ENCODE peak calls at places on chromosomes 4 and X, in four cellular contexts. K, G, E and V are unnamed samples.
A peak's percentile ranks its signal among the peaks of the same experiment; 100 is the strongest.

GRCh38 chr4:95507147-95507546 is 41.6 kb downstream of the UNC5C start:
- DNase-seq in G (no peak), E (no peak), K (no peak), V (no peak)

GRCh38 chr4:169070895-169071218 is 60.8 kb upstream of the CBR4 start:
- DNase-seq in E (no peak), K (no peak), G (no peak), V (no peak)

GRCh38 chrX:78923198-78924015 is 21.8 kb upstream of the P2RY10 start:
- DNase-seq in G (no peak), E (no peak), K (no peak), V (no peak)

GRCh38 chrX:53294024-53294648 is 12.8 kb upstream of the IQSEC2 start:
- DNase-seq in G (no peak), K (no peak), E (no peak), V (no peak)

GRCh38 chr4:132063829-132064228 is 1085.3 kb upstream of the PCDH10 start:
- DNase-seq in E (no peak), G (peak; percentile 5), K (no peak), V (no peak)

GRCh38 chr4:168933423-168933822 is 76.6 kb downstream of the CBR4 start:
- DNase-seq in E (no peak), G (no peak), K (no peak), V (no peak)

GRCh38 chr4:9875516-9875915 is 94.1 kb downstream of the DRD5 start:
- DNase-seq in E (no peak), G (no peak), K (no peak), V (no peak)

GRCh38 chrX:138889152-138889551 is 177.6 kb upstream of the FGF13 start:
- DNase-seq in G (no peak), E (no peak), K (no peak), V (no peak)

GRCh38 chr4:129672941-129673340 is 577.0 kb downstream of the C4orf33 start:
- DNase-seq in G (no peak), K (no peak), E (no peak), V (no peak)

GRCh38 chrX:124386401-124386800 is 40.0 kb downstream of the SH2D1A start:
- DNase-seq in K (no peak), E (no peak), G (no peak), V (no peak)

GRCh38 chrX:68440940-68441339 is 7.6 kb upstream of the OPHN1 start:
- DNase-seq in G (peak; percentile 42), K (peak; percentile 51), E (peak; percentile 14), V (peak; percentile 28)

GRCh38 chr4:54723786-54724185 is 66.0 kb downstream of the KIT start:
- DNase-seq in G (peak; percentile 25), K (no peak), E (no peak), V (no peak)

GRCh38 chr4:48079972-48080391 is 54.1 kb downstream of the TXK start:
- DNase-seq in K (no peak), G (no peak), E (no peak), V (no peak)

GRCh38 chr4:183722738-183723560 is 63.9 kb downstream of the TRAPPC11 start:
- DNase-seq in E (no peak), K (peak; percentile 80), G (peak; percentile 85), V (peak; percentile 12)